ENCODE peak calls at places on chromosomes 4 and X, in six cellular contexts. O, G, T, M, Q and P are unnamed samples.

GRCh38 chr4:20520901-20521300 is 179.4 kb upstream of the PACRGL start:
- DNase-seq in O (no peak), G (no peak), T (no peak), M (no peak), Q (no peak), P (no peak)

GRCh38 chr4:4888695-4889094 is 29.2 kb downstream of the MSX1 start:
- DNase-seq in O (no peak), G (no peak), T (no peak), M (no peak), Q (no peak), P (no peak)

GRCh38 chr4:20268028-20268427 is 16.3 kb downstream of the SLIT2 start:
- DNase-seq in O (no peak), G (no peak), T (no peak), M (no peak), Q (no peak), P (no peak)

GRCh38 chr4:76147454-76148141 is 599 bp downstream of the NUP54 start:
- DNase-seq in O (peak), G (peak), T (peak), M (peak), Q (peak), P (peak)

GRCh38 chr4:30718889-30719252 is 1.3 kb upstream of the PCDH7 start:
- DNase-seq in O (no peak), G (peak), T (no peak), M (no peak), Q (peak), P (peak)

GRCh38 chrX:138756234-138756633 is 44.7 kb upstream of the FGF13 start:
- DNase-seq in O (no peak), G (peak), T (peak), M (no peak), Q (peak), P (peak)

GRCh38 chrX:13014111-13015094 is 30.0 kb downstream of the FAM9C start:
- DNase-seq in O (no peak), G (no peak), T (no peak), M (no peak), Q (no peak), P (no peak)

GRCh38 chr4:42637104-42637503 is 19.8 kb downstream of the ATP8A1 start:
- DNase-seq in O (no peak), G (no peak), T (no peak), M (no peak), Q (no peak), P (no peak)

GRCh38 chrX:74557378-74557777 is 57.0 kb downstream of the RLIM start:
- DNase-seq in O (no peak), G (no peak), T (no peak), M (no peak), Q (no peak), P (no peak)

GRCh38 chr4:146567396-146567795 is 45.7 kb upstream of the SLC10A7 start:
- DNase-seq in O (no peak), G (no peak), T (no peak), M (no peak), Q (no peak), P (no peak)

GRCh38 chr4:53514509-53514908 is 76.8 kb downstream of the LNX1 start:
- DNase-seq in O (no peak), G (no peak), T (no peak), M (no peak), Q (no peak), P (no peak)

GRCh38 chr4:130808492-130808891 is 1712.5 kb downstream of the C4orf33 start:
- DNase-seq in O (no peak), G (no peak), T (no peak), M (no peak), Q (no peak), P (no peak)

GRCh38 chrX:119272882-119273806 is 37.1 kb downstream of the PGRMC1 start:
- DNase-seq in O (no peak), G (peak), T (no peak), M (no peak), Q (peak), P (peak)

GRCh38 chrX:112083624-112084326 is 1.2 kb upstream of the TRPC5 start:
- DNase-seq in O (no peak), G (no peak), T (no peak), M (no peak), Q (no peak), P (no peak)

GRCh38 chr4:15928883-15929282 is 9.7 kb downstream of the FGFBP1 start:
- DNase-seq in O (no peak), G (no peak), T (no peak), M (no peak), Q (no peak), P (no peak)

GRCh38 chr4:48602222-48602621 is 112.2 kb downstream of the ZAR1 start:
- DNase-seq in O (no peak), G (no peak), T (no peak), M (no peak), Q (no peak), P (no peak)

GRCh38 chr4:10765386-10765785 is 80.8 kb upstream of the CLNK start:
- DNase-seq in O (no peak), G (no peak), T (no peak), M (no peak), Q (no peak), P (no peak)

GRCh38 chrX:40081679-40082068 is 16.1 kb downstream of the BCOR start:
- DNase-seq in O (no peak), G (no peak), T (no peak), M (no peak), Q (no peak), P (no peak)

GRCh38 chrX:40083979-40084359 is 13.8 kb downstream of the BCOR start:
- DNase-seq in O (no peak), G (no peak), T (no peak), M (no peak), Q (peak), P (no peak)

GRCh38 chrX:40080896-40081678 is 16.7 kb downstream of the BCOR start:
- DNase-seq in O (no peak), G (no peak), T (no peak), M (no peak), Q (peak), P (no peak)

GRCh38 chrX:40083120-40083978 is 14.4 kb downstream of the BCOR start:
- DNase-seq in O (no peak), G (no peak), T (no peak), M (no peak), Q (peak), P (no peak)

DNA sequence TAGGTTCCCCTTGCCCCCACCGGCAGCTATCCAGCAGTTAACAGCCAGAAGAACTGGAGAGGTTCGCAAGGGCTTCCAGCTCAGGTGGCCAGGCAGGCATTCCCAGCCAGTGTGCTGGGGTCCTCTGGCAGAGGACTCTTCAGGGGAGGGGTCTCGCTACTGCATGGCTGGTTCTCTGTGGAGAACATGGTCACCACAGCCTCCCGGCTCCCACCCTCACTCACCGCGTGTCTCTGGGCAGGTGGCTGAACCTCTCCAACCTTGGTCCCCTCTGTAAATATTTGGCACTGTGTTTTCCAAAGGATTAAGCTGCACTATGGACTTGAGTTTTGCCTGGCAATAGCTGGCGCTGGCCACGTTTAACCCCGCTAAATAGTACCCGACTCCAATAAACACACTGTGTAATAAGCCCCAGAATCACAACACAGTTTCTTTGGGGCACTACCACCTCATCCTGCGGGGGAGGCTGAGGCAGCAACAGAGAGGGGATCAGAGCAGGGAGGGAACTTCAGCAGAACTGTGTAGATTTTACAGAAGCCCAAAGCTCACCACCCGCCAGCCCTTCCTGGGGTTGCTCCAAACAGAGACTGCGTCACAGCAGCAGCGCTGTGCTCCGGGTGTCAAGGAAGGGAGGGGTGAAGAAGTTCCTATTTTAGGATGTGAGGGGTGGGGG is 15.2 kb downstream of the BCOR start:
- DNase-seq in O (no peak), G (no peak), T (no peak), M (no peak), Q (peak), P (no peak)
- H3K27ac ChIP-seq in O (peak), G (no peak), T (peak), M (no peak), Q (no peak), P (no peak)

GRCh38 chr4:52298444-52298843 is 247.3 kb downstream of the SPATA18 start:
- DNase-seq in O (no peak), G (no peak), T (no peak), M (no peak), Q (no peak), P (no peak)

DNA sequence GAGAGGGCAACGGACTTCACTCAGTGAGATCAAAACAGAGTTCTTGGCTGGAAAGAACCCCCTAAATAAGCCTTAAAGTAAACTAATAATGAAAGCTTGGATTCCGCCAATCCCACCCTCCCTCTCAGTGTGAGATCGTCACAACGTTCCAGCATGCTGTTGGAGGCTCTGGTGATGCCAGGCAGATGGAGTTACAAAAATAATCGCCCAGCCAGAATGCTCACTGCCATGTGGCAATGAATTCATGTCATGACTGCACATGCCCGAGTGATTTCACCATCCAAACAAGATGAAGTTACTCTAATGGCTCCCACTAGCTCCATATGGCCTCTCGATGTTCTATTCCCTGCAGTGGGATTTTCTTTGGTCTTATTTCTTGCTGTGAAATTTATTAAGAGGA is 248.0 kb downstream of the SPATA18 start:
- DNase-seq in O (no peak), G (no peak), T (no peak), M (no peak), Q (peak), P (no peak)
- H3K27ac ChIP-seq in O (no peak), G (no peak), T (no peak), M (peak), Q (no peak), P (no peak)

GRCh38 chr4:185920691-185921260 is 108.8 kb upstream of the SORBS2 start:
- DNase-seq in O (no peak), G (no peak), T (no peak), M (no peak), Q (no peak), P (no peak)

GRCh38 chr4:185920171-185920570 is 108.2 kb upstream of the SORBS2 start:
- DNase-seq in O (no peak), G (no peak), T (no peak), M (no peak), Q (no peak), P (no peak)

GRCh38 chr4:185925910-185926360 is 113.9 kb upstream of the SORBS2 start:
- DNase-seq in O (no peak), G (no peak), T (no peak), M (no peak), Q (peak), P (peak)

GRCh38 chr4:185921583-185922555 is 109.9 kb upstream of the SORBS2 start:
- DNase-seq in O (no peak), G (no peak), T (no peak), M (no peak), Q (no peak), P (no peak)

DNA sequence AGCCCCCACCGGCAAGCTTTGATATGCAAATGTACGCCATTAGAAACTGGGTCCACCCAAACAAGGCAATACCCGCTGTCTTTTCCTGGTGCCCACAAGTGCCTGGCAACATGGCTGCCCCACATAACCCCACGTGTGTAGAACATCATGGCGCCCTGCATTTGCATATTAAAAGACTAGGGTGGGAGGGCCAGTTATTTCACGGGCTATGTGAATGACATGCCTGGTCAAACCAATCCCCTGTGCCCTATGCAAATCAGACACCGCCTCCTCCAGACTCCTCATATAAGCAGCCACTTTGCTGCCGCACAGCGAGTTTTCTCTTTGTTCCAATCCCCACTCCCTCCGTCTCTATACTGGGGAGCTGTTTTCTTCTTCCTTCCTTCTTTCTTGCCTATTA is 112.5 kb upstream of the SORBS2 start:
- DNase-seq in O (no peak), G (no peak), T (no peak), M (no peak), Q (no peak), P (no peak)
- H3K27ac ChIP-seq in O (no peak), G (no peak), T (no peak), M (no peak), Q (no peak), P (no peak)

GRCh38 chr4:163598489-163598888 is 104.0 kb downstream of the TMA16 start:
- DNase-seq in O (no peak), G (no peak), T (no peak), M (no peak), Q (no peak), P (no peak)
- H3K27ac ChIP-seq in O (no peak), G (no peak), T (no peak), M (no peak), Q (no peak), P (no peak)

DNA sequence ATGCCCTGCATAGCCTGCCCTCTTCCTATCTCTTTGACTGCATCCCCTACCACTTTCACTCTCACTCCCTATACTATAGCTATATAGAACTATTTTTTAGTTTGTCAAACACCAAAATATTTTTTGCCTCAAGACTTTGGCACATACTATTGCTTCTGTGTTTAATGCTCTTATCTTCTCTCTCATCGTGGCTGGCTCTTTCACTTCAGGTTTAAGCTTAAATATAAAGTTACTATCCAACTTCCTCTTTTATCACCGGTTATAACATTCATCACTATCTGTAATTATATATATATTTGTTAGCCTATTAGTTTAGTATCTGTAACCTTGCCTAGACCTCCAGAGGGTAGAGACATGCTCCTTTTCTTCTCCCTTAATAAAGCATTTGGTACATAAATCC is 11.5 kb upstream of the HMGB2 start:
- DNase-seq in O (no peak), G (no peak), T (no peak), M (no peak), Q (no peak), P (no peak)
- H3K27ac ChIP-seq in O (no peak), G (no peak), T (no peak), M (no peak), Q (no peak), P (no peak)

GRCh38 chr4:109735566-109736454 is 5.9 kb upstream of the PLA2G12A start:
- DNase-seq in O (no peak), G (no peak), T (no peak), M (no peak), Q (no peak), P (no peak)
- H3K27ac ChIP-seq in O (no peak), G (no peak), T (no peak), M (no peak), Q (no peak), P (no peak)

GRCh38 chr4:143391261-143391660 is 54.6 kb downstream of the GAB1 start:
- DNase-seq in O (no peak), G (no peak), T (no peak), M (no peak), Q (no peak), P (no peak)

GRCh38 chr4:143390764-143391163 is 54.1 kb downstream of the GAB1 start:
- DNase-seq in O (no peak), G (no peak), T (no peak), M (no peak), Q (no peak), P (no peak)

GRCh38 chr4:143391895-143392294 is 55.2 kb downstream of the GAB1 start:
- DNase-seq in O (no peak), G (no peak), T (no peak), M (no peak), Q (no peak), P (no peak)

GRCh38 chr4:143386812-143387211 is 50.1 kb downstream of the GAB1 start:
- DNase-seq in O (no peak), G (no peak), T (no peak), M (no peak), Q (no peak), P (no peak)

GRCh38 chr4:143389543-143390195 is 53.0 kb downstream of the GAB1 start:
- DNase-seq in O (no peak), G (no peak), T (no peak), M (no peak), Q (no peak), P (no peak)
- H3K27ac ChIP-seq in O (no peak), G (no peak), T (peak), M (peak), Q (no peak), P (peak)

GRCh38 chrX:36401774-36402173 is 482.2 kb downstream of the CFAP47 start:
- DNase-seq in O (no peak), G (no peak), T (no peak), M (no peak), Q (no peak), P (no peak)
- H3K27ac ChIP-seq in O (no peak), G (no peak), T (no peak), M (no peak), Q (no peak), P (no peak)

GRCh38 chrX:42603016-42603415 is 174.9 kb downstream of the PPP1R2C start:
- DNase-seq in O (no peak), G (no peak), T (no peak), M (no peak), Q (no peak), P (no peak)
- H3K27ac ChIP-seq in O (no peak), G (no peak), T (no peak), M (no peak), Q (no peak), P (no peak)